ENCODE peak calls at places on chromosome 16, in six cellular contexts. T is body of pancreas, U is WTC11, O is B cell, V is fibroblast of mammary gland, K is testis. M is an unnamed sample.

GRCh38 chr16:57801098-57801855 is 1.0 kb downstream of the KIFC3 start:
- DNase-seq in U (no peak), K (no peak), O (no peak), V (peak; percentile 55), T (no peak), M (peak; percentile 38)

GRCh38 chr16:87457051-87457611 is 35.7 kb downstream of the ZCCHC14 start:
- DNase-seq in T (no peak), U (no peak), V (peak; percentile 87), O (no peak), K (no peak), M (no peak)

GRCh38 chr16:73329363-73330306 is 281.7 kb upstream of the ZFHX3 start:
- DNase-seq in K (no peak), V (no peak), O (no peak), U (peak; percentile 22), T (no peak), M (no peak)

GRCh38 chr16:74666425-74667214 is at the start of gene RFWD3:
- DNase-seq in V (peak; percentile 99), U (peak; percentile 96), K (peak; percentile 99), O (peak; percentile 95), T (peak; percentile 97), M (peak; percentile 99)

GRCh38 chr16:18800674-18801196 is 614 bp downstream of the ARL6IP1 start:
- DNase-seq in O (peak; percentile 18), T (no peak), K (no peak), V (peak; percentile 24), U (no peak), M (no peak)

GRCh38 chr16:24848065-24848464 is 2.3 kb downstream of the SLC5A11 start:
- DNase-seq in V (peak; percentile 63), T (no peak), O (no peak), K (no peak), U (no peak), M (no peak)

GRCh38 chr16:82993874-82994375 is 367.2 kb downstream of the CDH13 start:
- DNase-seq in U (no peak), O (no peak), V (no peak), K (no peak), T (no peak), M (no peak)

GRCh38 chr16:22814330-22815105 is 556 bp downstream of the HS3ST2 start:
- DNase-seq in V (no peak), O (no peak), U (peak; percentile 66), K (peak; percentile 20), T (no peak), M (no peak)

GRCh38 chr16:62194828-62195227 is 158.6 kb upstream of the CDH8 start:
- DNase-seq in U (no peak), V (no peak), K (no peak), O (no peak), T (no peak), M (no peak)

DNA sequence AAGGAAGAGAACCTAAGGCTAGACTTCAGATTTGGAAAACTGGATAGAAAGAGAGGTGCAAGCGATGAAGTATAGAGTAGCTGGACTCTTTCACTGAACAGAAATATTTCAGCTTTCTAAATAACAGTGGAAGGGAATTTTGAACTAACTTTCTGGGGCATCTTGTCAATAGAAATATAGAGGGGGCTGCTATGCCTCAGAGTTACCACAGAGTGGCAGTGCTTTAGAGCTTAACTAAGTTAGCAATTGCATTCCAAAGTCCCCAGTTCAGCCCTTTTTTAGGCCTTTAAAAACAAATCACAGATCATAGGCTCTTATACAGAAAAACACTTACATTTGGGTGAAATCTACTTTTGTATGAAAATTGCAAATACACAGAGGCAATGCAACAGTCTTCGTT is 154.2 kb upstream of the CDH8 start:
- DNase-seq in U (no peak), T (no peak), O (no peak), V (no peak), K (peak; percentile 18), M (no peak)
- TF ChIP-seq CTCF in U (peak; percentile 56), T (no peak), O (no peak), V (no peak), K (peak; percentile 45), M (peak; percentile 33)

DNA sequence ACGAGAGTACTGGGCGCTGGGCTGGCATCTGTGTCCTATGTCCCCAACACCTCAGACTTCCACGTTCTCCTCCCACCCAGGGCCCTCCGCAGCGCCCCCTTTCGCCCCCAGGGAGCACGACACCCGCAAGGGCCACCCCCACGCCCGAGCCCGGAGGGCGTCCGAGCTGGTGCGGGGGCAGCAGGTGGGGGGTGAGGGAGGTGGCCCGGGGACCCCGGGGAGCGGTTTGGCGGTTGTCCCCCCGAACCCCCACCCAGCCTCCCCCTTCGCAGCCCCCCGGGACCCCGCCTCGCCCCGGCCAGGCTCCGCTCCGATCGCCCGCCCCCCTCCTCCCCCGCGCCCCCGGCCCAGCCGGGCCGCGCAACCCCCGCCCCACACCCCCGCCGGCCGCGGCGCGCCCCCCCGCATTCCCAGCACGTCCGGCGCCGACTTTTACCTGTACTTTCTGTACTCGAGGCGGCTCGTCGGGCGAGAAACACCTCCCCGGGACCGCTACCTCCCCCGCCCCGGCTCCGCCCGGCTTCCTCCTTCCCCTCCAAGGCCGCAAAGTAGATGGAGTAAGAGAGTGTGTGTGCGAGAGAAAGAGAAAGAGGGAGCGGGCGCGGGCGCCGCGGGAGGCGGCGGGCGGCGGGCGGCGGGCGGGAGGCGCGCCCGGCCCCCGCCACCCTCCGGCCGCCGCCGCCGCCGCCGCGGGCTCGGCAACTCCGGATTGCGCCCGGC is 897 bp downstream of the CDYL2 start:
- DNase-seq in K (peak; percentile 43), T (peak; percentile 35), U (peak; percentile 61), O (peak; percentile 58), V (no peak), M (peak; percentile 75)
- TF ChIP-seq CTCF in K (peak; percentile 66), T (peak; percentile 20), U (peak; percentile 88), O (peak; percentile 54), V (peak; percentile 36), M (peak; percentile 82)

DNA sequence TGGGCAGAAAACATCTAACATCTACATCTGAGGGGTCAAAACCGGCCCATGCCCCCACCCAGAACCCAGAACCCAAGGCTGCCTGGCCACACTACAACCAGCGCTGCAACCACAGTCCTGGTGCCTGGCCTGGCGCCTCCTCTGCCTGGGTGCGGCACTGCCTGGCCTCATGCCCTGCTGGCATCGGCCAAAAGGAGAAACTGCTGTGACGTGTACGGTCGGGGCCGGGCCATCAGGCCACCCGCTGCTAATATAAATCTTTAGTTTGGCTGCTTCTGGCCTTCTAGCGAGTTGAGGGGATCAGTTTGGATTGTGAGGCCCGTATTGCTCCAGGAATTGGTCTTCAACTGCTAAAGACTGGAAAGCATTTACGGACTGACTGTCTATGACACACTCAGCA is 22.8 kb downstream of the TMEM204 start:
- DNase-seq in O (no peak), V (no peak), K (no peak), U (no peak), T (no peak), M (no peak)
- TF ChIP-seq CTCF in O (no peak), V (no peak), K (no peak), U (no peak), T (no peak), M (no peak)

GRCh38 chr16:2466667-2467300 is 4.3 kb upstream of the NTN3 start:
- DNase-seq in K (no peak), V (no peak), O (no peak), T (no peak), U (no peak), M (no peak)

GRCh38 chr16:2465653-2466415 is 5.3 kb upstream of the NTN3 start:
- DNase-seq in O (no peak), K (no peak), T (no peak), V (no peak), U (peak; percentile 50), M (no peak)

GRCh38 chr16:2468725-2469398 is 2.2 kb upstream of the NTN3 start:
- DNase-seq in K (no peak), V (no peak), T (no peak), O (peak; percentile 59), U (peak; percentile 30), M (peak; percentile 89)

GRCh38 chr16:2468142-2468724 is 2.9 kb upstream of the NTN3 start:
- DNase-seq in U (peak; percentile 37), T (no peak), O (peak; percentile 54), K (no peak), V (no peak), M (peak; percentile 82)

GRCh38 chr16:2467301-2468141 is 3.6 kb upstream of the NTN3 start:
- DNase-seq in O (peak; percentile 57), V (peak; percentile 78), K (peak; percentile 83), U (peak; percentile 73), T (peak; percentile 66), M (peak; percentile 82)
- TF ChIP-seq CTCF in O (peak; percentile 35), V (no peak), K (no peak), U (no peak), T (no peak), M (peak; percentile 29)

M was measured in GM13977.